ENCODE peak calls at places on chromosomes 3 and 15, in seven cellular contexts. F, E, Z, J, N, Y and W are unnamed samples.
A peak's percentile ranks its signal among the peaks of the same experiment; 100 is the strongest.

GRCh38 chr15:57541805-57542504 is 49.7 kb upstream of the MYZAP start:
- DNase-seq in J (peak; percentile 57), Z (peak; percentile 78), E (no peak), F (peak; percentile 51), Y (peak; percentile 40), N (peak; percentile 89), W (no peak)

GRCh38 chr3:176351408-176351807 is 845.9 kb downstream of the TBL1XR1 start:
- DNase-seq in N (no peak), E (no peak), J (no peak), Z (no peak), F (no peak), Y (no peak), W (no peak)

GRCh38 chr15:42716626-42717025 is 20.3 kb downstream of the CDAN1 start:
- DNase-seq in F (no peak), Z (no peak), N (no peak), J (no peak), Y (no peak), E (no peak), W (no peak)

GRCh38 chr3:177320765-177321247 is 123.5 kb upstream of the TBL1XR1 start:
- DNase-seq in Y (no peak), Z (no peak), N (no peak), F (no peak), E (no peak), J (no peak), W (no peak)

GRCh38 chr15:57298843-57299550 is 77.3 kb upstream of the CGNL1 start:
- DNase-seq in Z (no peak), J (no peak), F (no peak), N (no peak), Y (peak; percentile 34), E (no peak), W (no peak)

GRCh38 chr3:31906182-31906581 is 74.9 kb downstream of the OSBPL10 start:
- DNase-seq in F (no peak), Z (no peak), E (no peak), N (no peak), J (no peak), Y (no peak), W (no peak)

GRCh38 chr15:89399390-89400120 is 64.9 kb upstream of the POLG start:
- DNase-seq in Z (no peak), J (peak; percentile 63), F (peak; percentile 83), N (peak; percentile 79), E (no peak), Y (peak; percentile 32), W (no peak)

GRCh38 chr3:71916747-71917369 is 131.9 kb upstream of the PROK2 start:
- DNase-seq in E (no peak), F (no peak), J (no peak), N (no peak), Y (no peak), Z (peak; percentile 38), W (no peak)

GRCh38 chr15:73942751-73943270 is 16.5 kb downstream of the LOXL1 start:
- DNase-seq in Z (no peak), E (no peak), J (no peak), N (peak; percentile 72), Y (no peak), F (no peak), W (no peak)

GRCh38 chr3:136110481-136110880 is 85.7 kb downstream of the MSL2 start:
- DNase-seq in J (no peak), Y (no peak), E (no peak), F (no peak), N (no peak), Z (no peak), W (no peak)

GRCh38 chr3:49554639-49555265 is 475 bp downstream of the BSN start:
- DNase-seq in E (no peak), Z (peak; percentile 81), F (peak; percentile 56), J (peak; percentile 80), N (peak; percentile 89), Y (peak; percentile 70), W (no peak)

GRCh38 chr3:12622335-12622734 is 41.6 kb downstream of the RAF1 start:
- DNase-seq in Z (no peak), J (no peak), Y (no peak), F (no peak), N (no peak), E (no peak), W (no peak)

GRCh38 chr15:69786136-69786701 is 311.5 kb downstream of the TLE3 start:
- DNase-seq in Z (no peak), F (no peak), Y (no peak), N (no peak), E (no peak), J (no peak), W (peak; percentile 77)

GRCh38 chr15:51861557-51862350 is 32.3 kb downstream of the TMOD3 start:
- DNase-seq in N (no peak), E (no peak), Z (no peak), Y (no peak), F (no peak), J (peak; percentile 62), W (no peak)

GRCh38 chr3:143235614-143236204 is 116.1 kb downstream of the CHST2 start:
- DNase-seq in E (no peak), Y (no peak), N (no peak), J (no peak), F (no peak), Z (no peak), W (no peak)

GRCh38 chr15:90262426-90262825 is 3.0 kb upstream of the NGRN start:
- DNase-seq in Y (no peak), J (no peak), F (no peak), N (no peak), Z (no peak), E (no peak), W (no peak)

GRCh38 chr3:53668872-53669271 is 174.5 kb downstream of the CACNA1D start:
- DNase-seq in E (no peak), N (no peak), J (no peak), Z (no peak), F (peak; percentile 9), Y (no peak), W (peak; percentile 45)

GRCh38 chr3:83193526-83193925 is 1432.1 kb upstream of the GBE1 start:
- DNase-seq in N (no peak), E (no peak), Y (no peak), J (no peak), Z (no peak), F (no peak), W (no peak)

GRCh38 chr15:73633991-73634495 is 854 bp upstream of the NPTN start:
- DNase-seq in Z (no peak), N (no peak), J (no peak), Y (no peak), F (no peak), E (no peak), W (no peak)

GRCh38 chr3:119301662-119302061 is 7.5 kb downstream of the ARHGAP31 start:
- DNase-seq in Z (no peak), N (no peak), E (no peak), Y (no peak), F (no peak), J (peak; percentile 45), W (peak; percentile 60)

GRCh38 chr3:56878046-56878445 is 76.3 kb upstream of the ARHGEF3 start:
- DNase-seq in Z (no peak), Y (no peak), F (no peak), E (no peak), J (no peak), N (no peak), W (no peak)

GRCh38 chr3:150277444-150277843 is 130.7 kb upstream of the TSC22D2 start:
- DNase-seq in E (no peak), N (no peak), Z (no peak), Y (no peak), F (no peak), J (no peak), W (no peak)

GRCh38 chr15:70269991-70270751 is 172.5 kb upstream of the TLE3 start:
- DNase-seq in Z (peak; percentile 57), E (no peak), N (no peak), J (no peak), F (no peak), Y (no peak), W (no peak)

GRCh38 chr15:42994546-42994945 is 74.0 kb upstream of the TTBK2 start:
- DNase-seq in Y (no peak), F (no peak), Z (no peak), J (no peak), N (no peak), E (no peak), W (no peak)

GRCh38 chr3:177245257-177245656 is 48.0 kb upstream of the TBL1XR1 start:
- DNase-seq in J (no peak), E (no peak), Y (no peak), Z (no peak), N (no peak), F (no peak), W (no peak)

GRCh38 chr3:7959094-7959493 is 542.5 kb upstream of the LMCD1 start:
- DNase-seq in N (no peak), Y (no peak), F (no peak), Z (no peak), E (no peak), J (no peak), W (no peak)

GRCh38 chr3:21357241-21357640 is 393.8 kb downstream of the ZNF385D start:
- DNase-seq in N (no peak), E (no peak), J (no peak), F (no peak), Z (no peak), Y (no peak), W (no peak)

GRCh38 chr3:43966126-43966525 is 275.4 kb downstream of the ABHD5 start:
- DNase-seq in N (no peak), Z (no peak), J (no peak), F (no peak), E (no peak), Y (no peak), W (peak; percentile 53)

GRCh38 chr15:59685737-59686297 is 3.3 kb downstream of the BNIP2 start:
- DNase-seq in J (no peak), Y (no peak), E (no peak), F (no peak), Z (no peak), N (no peak), W (no peak)